ENCODE peak calls at places on chromosome 10, in eight cellular contexts. E, F, I, S, N, T, Y and Q are unnamed samples.

GRCh38 chr10:21368022-21368582 is 157.4 kb downstream of the SKIDA1 start:
- DNase-seq in F (no peak), E (no peak), S (no peak), I (no peak), T (no peak), Y (no peak), N (no peak), Q (no peak)

GRCh38 chr10:62230344-62231138 is 38.1 kb downstream of the RTKN2 start:
- DNase-seq in E (no peak), Y (no peak), I (no peak), F (no peak), N (no peak), S (no peak), T (no peak), Q (no peak)

GRCh38 chr10:86647773-86648705 is 6.3 kb upstream of the OPN4 start:
- DNase-seq in F (no peak), I (no peak), Y (no peak), N (no peak), T (no peak), S (no peak), E (peak; percentile 77), Q (no peak)

GRCh38 chr10:126895214-126895781 is 9.9 kb upstream of the DOCK1 start:
- DNase-seq in E (no peak), I (no peak), F (peak; percentile 69), T (no peak), N (no peak), S (no peak), Y (no peak), Q (no peak)

GRCh38 chr10:28679941-28680752 is 2.8 kb downstream of the BAMBI start:
- DNase-seq in F (no peak), T (peak; percentile 62), E (no peak), Y (no peak), S (no peak), N (no peak), I (peak; percentile 15), Q (no peak)

GRCh38 chr10:61987951-61988379 is 86.5 kb downstream of the ARID5B start:
- DNase-seq in I (no peak), T (no peak), Y (no peak), N (no peak), S (no peak), F (no peak), E (no peak), Q (no peak)

GRCh38 chr10:17645591-17646345 is 1.8 kb downstream of the STAM start:
- DNase-seq in F (no peak), E (no peak), S (no peak), Y (no peak), N (no peak), T (peak; percentile 40), I (no peak), Q (peak; percentile 62)

GRCh38 chr10:13100349-13101294 is 659 bp downstream of the OPTN start:
- DNase-seq in S (no peak), N (no peak), F (peak; percentile 34), Y (no peak), E (no peak), I (peak; percentile 17), T (no peak), Q (no peak)

GRCh38 chr10:26881600-26882331 is 21.0 kb upstream of the ABI1 start:
- DNase-seq in E (no peak), I (no peak), S (no peak), Y (no peak), T (peak; percentile 61), N (peak; percentile 69), F (no peak), Q (no peak)

GRCh38 chr10:7243873-7244272 is 167.0 kb downstream of the SFMBT2 start:
- DNase-seq in T (no peak), S (no peak), E (no peak), I (no peak), F (no peak), N (no peak), Y (no peak), Q (no peak)

GRCh38 chr10:15262036-15262713 is 93.7 kb upstream of the NMT2 start:
- DNase-seq in I (peak; percentile 42), Y (no peak), F (no peak), E (no peak), N (no peak), T (peak; percentile 20), S (no peak), Q (no peak)

GRCh38 chr10:78299861-78300453 is 266.3 kb downstream of the RPS24 start:
- DNase-seq in I (no peak), N (peak; percentile 2), F (no peak), T (no peak), Y (no peak), E (peak; percentile 54), S (no peak), Q (no peak)

GRCh38 chr10:78300526-78300925 is 266.9 kb downstream of the RPS24 start:
- DNase-seq in E (peak; percentile 18), T (no peak), Y (no peak), I (no peak), N (no peak), S (no peak), F (no peak), Q (no peak)

GRCh38 chr10:78296794-78297193 is 263.1 kb downstream of the RPS24 start:
- DNase-seq in T (no peak), I (no peak), F (no peak), S (no peak), E (no peak), N (no peak), Y (no peak), Q (no peak)

GRCh38 chr10:78298835-78299234 is 265.2 kb downstream of the RPS24 start:
- DNase-seq in I (no peak), S (no peak), F (no peak), E (peak; percentile 15), Y (no peak), N (no peak), T (no peak), Q (no peak)

GRCh38 chr10:78297997-78298396 is 264.3 kb downstream of the RPS24 start:
- DNase-seq in T (no peak), N (no peak), Y (no peak), S (no peak), E (no peak), F (no peak), I (no peak), Q (no peak)
- TF ChIP-seq POLR2AphosphoS5 in T (no peak), N (no peak), Y (no peak), S (no peak), E (no peak), F (no peak), I (no peak), Q (no peak)

GRCh38 chr10:865924-866576 is 65.5 kb downstream of the LARP4B start:
- DNase-seq in T (no peak), F (no peak), Y (no peak), E (no peak), I (no peak), N (no peak), S (no peak), Q (no peak)
- H3K36me3 ChIP-seq in T (peaks cover 85% of the 10 kb centered on the region), F (no peaks in the 10 kb centered on the region), Y (peaks cover 26% of the 10 kb centered on the region), E (peaks cover 28% of the 10 kb centered on the region), I (no peaks in the 10 kb centered on the region), N (peaks cover 28% of the 10 kb centered on the region), S (peaks cover 20% of the 10 kb centered on the region), Q (peaks cover 5% of the 10 kb centered on the region)

DNA sequence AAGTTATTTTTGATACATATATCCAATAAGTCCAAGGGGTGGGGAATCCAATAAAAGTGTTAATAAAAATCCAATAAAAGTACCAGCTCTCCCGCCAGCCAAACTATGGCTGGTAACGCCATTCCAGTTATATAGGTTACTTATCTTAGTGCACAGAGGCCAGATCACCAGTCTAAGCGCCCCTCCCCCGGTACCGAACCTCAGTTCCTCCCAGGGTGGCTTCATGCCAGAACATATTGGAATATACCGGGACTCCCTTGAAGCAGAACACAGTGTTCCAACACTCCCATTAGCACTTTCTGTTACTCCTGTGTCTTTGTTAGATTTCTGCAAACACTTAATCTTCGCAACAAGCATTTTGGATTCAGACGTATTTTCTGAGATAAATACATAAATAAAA is 7.5 kb downstream of the FBH1 start:
- DNase-seq in T (peak; percentile 77), N (no peak), F (no peak), I (no peak), Y (no peak), S (no peak), E (peak; percentile 60), Q (no peak)
- TF ChIP-seq POLR2AphosphoS5 in T (no peak), N (no peak), F (no peak), I (peak; percentile 39), Y (no peak), S (no peak), E (no peak), Q (no peak)

GRCh38 chr10:131934769-131935168 is 34.0 kb downstream of the PPP2R2D start:
- DNase-seq in E (no peak), I (no peak), Y (no peak), T (no peak), S (no peak), F (no peak), N (no peak), Q (no peak)
- H3K36me3 ChIP-seq in E (peaks cover 43% of the 10 kb centered on the region), I (no peaks in the 10 kb centered on the region), Y (peaks cover 11% of the 10 kb centered on the region), T (peaks cover 57% of the 10 kb centered on the region), S (peaks cover 17% of the 10 kb centered on the region), F (peaks cover 6% of the 10 kb centered on the region), N (no peaks in the 10 kb centered on the region), Q (no peaks in the 10 kb centered on the region)

GRCh38 chr10:105973252-105973877 is 1191.1 kb downstream of the SORCS1 start:
- DNase-seq in I (no peak), T (no peak), E (no peak), N (no peak), S (no peak), F (no peak), Y (no peak), Q (no peak)
- TF ChIP-seq POLR2AphosphoS5 in I (no peak), T (no peak), E (no peak), N (no peak), S (no peak), F (no peak), Y (no peak), Q (no peak)

GRCh38 chr10:79200346-79200745 is 131.6 kb downstream of the ZMIZ1 start:
- DNase-seq in E (no peak), I (no peak), T (no peak), F (no peak), N (no peak), Y (no peak), S (no peak), Q (no peak)
- H3K36me3 ChIP-seq in E (peaks cover 38% of the 10 kb centered on the region), I (no peaks in the 10 kb centered on the region), T (peaks cover 38% of the 10 kb centered on the region), F (no peaks in the 10 kb centered on the region), N (no peaks in the 10 kb centered on the region), Y (peaks cover 7% of the 10 kb centered on the region), S (peaks cover 25% of the 10 kb centered on the region), Q (no peaks in the 10 kb centered on the region)

DNA sequence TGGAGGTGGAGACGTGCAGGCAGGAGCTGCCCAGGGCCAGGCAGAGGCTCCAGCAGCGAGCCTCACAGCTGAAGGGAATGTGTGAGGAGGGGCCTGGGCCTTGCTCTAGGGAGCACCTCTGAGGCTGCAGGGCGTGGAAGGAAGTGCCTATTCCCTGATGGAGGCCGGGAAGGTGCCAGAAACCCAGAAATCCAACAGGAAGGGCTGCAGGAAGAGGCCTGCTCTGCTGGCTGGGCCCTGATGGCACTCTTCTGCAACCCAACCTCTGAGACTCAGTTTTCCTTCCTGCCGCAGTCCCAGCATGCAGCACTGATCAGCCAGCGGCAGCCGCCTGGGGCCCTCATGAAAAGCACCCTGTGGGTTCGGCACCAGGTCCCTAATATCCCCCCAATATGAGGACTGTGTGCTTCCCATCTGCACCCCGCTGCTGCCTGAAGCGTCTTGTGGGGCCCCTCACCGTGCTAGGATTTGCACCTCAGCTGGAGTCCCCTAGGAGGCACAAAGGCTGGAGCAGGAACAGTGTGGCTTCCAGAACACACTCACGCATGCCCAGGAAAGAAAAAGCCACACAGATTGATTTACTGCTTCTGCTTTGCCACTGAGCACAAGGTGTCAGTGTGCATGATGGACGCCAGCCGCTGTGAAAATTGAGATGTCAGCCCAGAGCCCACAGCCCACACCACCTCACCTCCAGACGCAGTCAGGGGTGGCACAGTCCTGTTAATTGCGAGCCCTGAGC is 15.8 kb downstream of the RASGEF1A start:
- DNase-seq in S (peak; percentile 58), I (no peak), T (no peak), E (peak; percentile 74), Y (no peak), N (no peak), F (no peak), Q (no peak)
- TF ChIP-seq POLR2AphosphoS5 in S (no peak), I (no peak), T (no peak), E (no peak), Y (no peak), N (no peak), F (no peak), Q (no peak)